ENCODE peak calls at places on chromosome 14, in eight cellular contexts. One of them, this sample, is unnamed.
A peak's percentile ranks its signal among the peaks of the same experiment; 100 is the strongest.

GRCh38 chr14:92451755-92452154 is 61.8 kb upstream of the RIN3 start:
- DNase-seq in transverse colon: no peak
- DNase-seq in adrenal gland: no peak
- DNase-seq in GM12892: no peak
- DNase-seq in NB4: no peak
- DNase-seq in K562: no peak
- DNase-seq in HCT116: no peak
- DNase-seq in heart left ventricle: no peak
- DNase-seq in this sample: no peak

GRCh38 chr14:76810953-76811400 is 1.7 kb downstream of the ANGEL1 start:
- DNase-seq in GM12892: no peak
- DNase-seq in transverse colon: peak; percentile 27
- DNase-seq in heart left ventricle: no peak
- DNase-seq in adrenal gland: no peak
- DNase-seq in K562: no peak
- DNase-seq in NB4: peak; percentile 66
- DNase-seq in HCT116: peak; percentile 13
- DNase-seq in this sample: no peak

GRCh38 chr14:44803239-44803905 is 158.4 kb downstream of the KLHL28 start:
- DNase-seq in transverse colon: no peak
- DNase-seq in heart left ventricle: no peak
- DNase-seq in NB4: peak; percentile 70
- DNase-seq in GM12892: no peak
- DNase-seq in HCT116: peak; percentile 45
- DNase-seq in adrenal gland: no peak
- DNase-seq in K562: peak; percentile 5
- DNase-seq in this sample: peak; percentile 10

GRCh38 chr14:37230551-37231194 is 32.9 kb downstream of the MIPOL1 start:
- DNase-seq in heart left ventricle: no peak
- DNase-seq in GM12892: no peak
- DNase-seq in adrenal gland: no peak
- DNase-seq in HCT116: peak; percentile 48
- DNase-seq in transverse colon: no peak
- DNase-seq in K562: peak; percentile 39
- DNase-seq in NB4: peak; percentile 66
- DNase-seq in this sample: no peak

GRCh38 chr14:97456958-97457357 is 659.8 kb downstream of the VRK1 start:
- DNase-seq in adrenal gland: no peak
- DNase-seq in transverse colon: no peak
- DNase-seq in HCT116: no peak
- DNase-seq in GM12892: no peak
- DNase-seq in K562: no peak
- DNase-seq in heart left ventricle: peak; percentile 33
- DNase-seq in NB4: no peak
- DNase-seq in this sample: no peak

GRCh38 chr14:49677643-49678042 is 10.4 kb downstream of the POLE2 start:
- DNase-seq in K562: peak; percentile 12
- DNase-seq in heart left ventricle: no peak
- DNase-seq in GM12892: no peak
- DNase-seq in NB4: no peak
- DNase-seq in adrenal gland: no peak
- DNase-seq in transverse colon: no peak
- DNase-seq in HCT116: no peak
- DNase-seq in this sample: no peak

GRCh38 chr14:72605096-72605920 is 288.6 kb downstream of the DPF3 start:
- DNase-seq in NB4: no peak
- DNase-seq in adrenal gland: no peak
- DNase-seq in HCT116: no peak
- DNase-seq in heart left ventricle: no peak
- DNase-seq in GM12892: no peak
- DNase-seq in K562: no peak
- DNase-seq in transverse colon: no peak
- DNase-seq in this sample: no peak

GRCh38 chr14:64114796-64115195 is 179.4 kb downstream of the ESR2 start:
- DNase-seq in K562: no peak
- DNase-seq in heart left ventricle: no peak
- DNase-seq in adrenal gland: no peak
- DNase-seq in HCT116: no peak
- DNase-seq in NB4: peak; percentile 13
- DNase-seq in transverse colon: no peak
- DNase-seq in GM12892: no peak
- DNase-seq in this sample: no peak

GRCh38 chr14:101442451-101442850 is 118.8 kb upstream of the DIO3 start:
- DNase-seq in GM12892: no peak
- DNase-seq in transverse colon: no peak
- DNase-seq in K562: no peak
- DNase-seq in adrenal gland: no peak
- DNase-seq in HCT116: no peak
- DNase-seq in heart left ventricle: no peak
- DNase-seq in NB4: peak; percentile 7
- DNase-seq in this sample: no peak

GRCh38 chr14:35458442-35458841 is 53.9 kb upstream of the NFKBIA start:
- DNase-seq in adrenal gland: no peak
- DNase-seq in HCT116: no peak
- DNase-seq in transverse colon: no peak
- DNase-seq in heart left ventricle: no peak
- DNase-seq in NB4: no peak
- DNase-seq in GM12892: no peak
- DNase-seq in K562: no peak
- DNase-seq in this sample: no peak

GRCh38 chr14:37232907-37233481 is 35.3 kb downstream of the MIPOL1 start:
- DNase-seq in heart left ventricle: no peak
- DNase-seq in transverse colon: no peak
- DNase-seq in GM12892: no peak
- DNase-seq in HCT116: peak; percentile 41
- DNase-seq in adrenal gland: no peak
- DNase-seq in NB4: peak; percentile 40
- DNase-seq in K562: peak; percentile 36
- DNase-seq in this sample: no peak

GRCh38 chr14:91232631-91233030 is 11.9 kb downstream of the GPR68 start:
- DNase-seq in heart left ventricle: no peak
- DNase-seq in transverse colon: no peak
- DNase-seq in adrenal gland: no peak
- DNase-seq in GM12892: no peak
- DNase-seq in HCT116: no peak
- DNase-seq in K562: no peak
- DNase-seq in NB4: peak; percentile 52
- DNase-seq in this sample: no peak

GRCh38 chr14:94560782-94561655 is at the start of gene SERPINA4:
- DNase-seq in NB4: no peak
- DNase-seq in HCT116: no peak
- DNase-seq in K562: no peak
- DNase-seq in GM12892: no peak
- DNase-seq in adrenal gland: no peak
- DNase-seq in heart left ventricle: no peak
- DNase-seq in transverse colon: no peak
- DNase-seq in this sample: no peak

GRCh38 chr14:89507926-89508460 is 91.0 kb upstream of the FOXN3 start:
- DNase-seq in HCT116: peak; percentile 38
- DNase-seq in adrenal gland: no peak
- DNase-seq in transverse colon: no peak
- DNase-seq in heart left ventricle: no peak
- DNase-seq in GM12892: no peak
- DNase-seq in NB4: no peak
- DNase-seq in K562: no peak
- DNase-seq in this sample: peak; percentile 15

GRCh38 chr14:97266653-97267052 is 469.5 kb downstream of the VRK1 start:
- DNase-seq in NB4: no peak
- DNase-seq in heart left ventricle: no peak
- DNase-seq in GM12892: no peak
- DNase-seq in transverse colon: no peak
- DNase-seq in HCT116: peak; percentile 89
- DNase-seq in adrenal gland: peak; percentile 44
- DNase-seq in K562: no peak
- DNase-seq in this sample: no peak

GRCh38 chr14:89427426-89428162 is 10.6 kb upstream of the FOXN3 start:
- DNase-seq in adrenal gland: no peak
- DNase-seq in transverse colon: no peak
- DNase-seq in heart left ventricle: no peak
- DNase-seq in GM12892: no peak
- DNase-seq in K562: no peak
- DNase-seq in HCT116: no peak
- DNase-seq in NB4: no peak
- DNase-seq in this sample: no peak

GRCh38 chr14:81087230-81087629 is 131.8 kb downstream of the TSHR start:
- DNase-seq in transverse colon: no peak
- DNase-seq in HCT116: no peak
- DNase-seq in adrenal gland: no peak
- DNase-seq in K562: no peak
- DNase-seq in NB4: no peak
- DNase-seq in heart left ventricle: no peak
- DNase-seq in GM12892: no peak
- DNase-seq in this sample: no peak

GRCh38 chr14:104078031-104078455 is 7.5 kb upstream of the ASPG start:
- DNase-seq in K562: peak; percentile 81
- DNase-seq in GM12892: peak; percentile 88
- DNase-seq in heart left ventricle: peak; percentile 87
- DNase-seq in transverse colon: peak; percentile 92
- DNase-seq in NB4: peak; percentile 86
- DNase-seq in HCT116: peak; percentile 88
- DNase-seq in adrenal gland: peak; percentile 85
- DNase-seq in this sample: peak; percentile 99
- TF ChIP-seq POLR2A in K562: no peak
- TF ChIP-seq POLR2A in GM12892: no peak
- TF ChIP-seq POLR2A in heart left ventricle: no peak
- TF ChIP-seq POLR2A in transverse colon: no peak
- TF ChIP-seq POLR2A in NB4: no peak
- TF ChIP-seq POLR2A in HCT116: no peak
- TF ChIP-seq POLR2A in adrenal gland: no peak
- TF ChIP-seq POLR2A in this sample: no peak

GRCh38 chr14:100281286-100282082 is 24.8 kb downstream of the SLC25A29 start:
- DNase-seq in K562: no peak
- DNase-seq in adrenal gland: no peak
- DNase-seq in GM12892: no peak
- DNase-seq in heart left ventricle: no peak
- DNase-seq in HCT116: no peak
- DNase-seq in transverse colon: no peak
- DNase-seq in NB4: no peak
- DNase-seq in this sample: no peak
- TF ChIP-seq POLR2A in K562: no peak
- TF ChIP-seq POLR2A in adrenal gland: no peak
- TF ChIP-seq POLR2A in GM12892: no peak
- TF ChIP-seq POLR2A in heart left ventricle: no peak
- TF ChIP-seq POLR2A in HCT116: no peak
- TF ChIP-seq POLR2A in transverse colon: no peak
- TF ChIP-seq POLR2A in NB4: no peak
- TF ChIP-seq POLR2A in this sample: no peak

GRCh38 chr14:68937790-68938514 is 41.1 kb downstream of the ACTN1 start:
- DNase-seq in GM12892: no peak
- DNase-seq in K562: no peak
- DNase-seq in NB4: no peak
- DNase-seq in HCT116: no peak
- DNase-seq in transverse colon: peak; percentile 80
- DNase-seq in heart left ventricle: peak; percentile 77
- DNase-seq in adrenal gland: peak; percentile 40
- DNase-seq in this sample: no peak

GRCh38 chr14:68936476-68936875 is 42.6 kb downstream of the ACTN1 start:
- DNase-seq in HCT116: no peak
- DNase-seq in NB4: no peak
- DNase-seq in transverse colon: no peak
- DNase-seq in GM12892: no peak
- DNase-seq in adrenal gland: no peak
- DNase-seq in K562: no peak
- DNase-seq in heart left ventricle: no peak
- DNase-seq in this sample: no peak

GRCh38 chr14:68934034-68934433 is 45.1 kb downstream of the ACTN1 start:
- DNase-seq in K562: no peak
- DNase-seq in heart left ventricle: no peak
- DNase-seq in adrenal gland: no peak
- DNase-seq in NB4: no peak
- DNase-seq in HCT116: no peak
- DNase-seq in transverse colon: no peak
- DNase-seq in GM12892: no peak
- DNase-seq in this sample: no peak

GRCh38 chr14:68936980-68937379 is 42.1 kb downstream of the ACTN1 start:
- DNase-seq in adrenal gland: no peak
- DNase-seq in NB4: no peak
- DNase-seq in K562: no peak
- DNase-seq in transverse colon: no peak
- DNase-seq in heart left ventricle: no peak
- DNase-seq in HCT116: no peak
- DNase-seq in GM12892: no peak
- DNase-seq in this sample: no peak

DNA sequence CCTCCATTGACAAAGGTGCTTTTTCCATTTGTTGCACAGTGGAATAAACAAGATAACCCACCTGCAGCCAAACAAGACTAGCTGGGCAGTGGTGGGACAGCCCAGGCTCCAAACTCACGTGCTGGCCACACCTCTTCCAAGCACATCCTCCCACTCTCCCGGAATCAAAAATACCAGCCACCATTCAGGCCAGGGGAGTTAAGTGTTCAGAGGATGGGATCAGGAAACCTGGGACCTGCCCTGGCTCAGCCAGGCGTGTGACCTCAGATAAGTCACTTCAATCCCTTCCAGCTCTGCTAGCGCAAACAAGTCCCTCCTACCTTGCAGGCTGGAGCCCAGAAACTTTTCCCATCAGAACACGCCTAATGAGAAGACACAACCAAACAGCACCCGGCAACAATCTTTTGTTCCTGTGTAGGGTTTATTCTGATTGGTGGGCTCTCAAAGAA is 43.3 kb downstream of the ACTN1 start:
- DNase-seq in GM12892: no peak
- DNase-seq in HCT116: no peak
- DNase-seq in NB4: no peak
- DNase-seq in adrenal gland: no peak
- DNase-seq in transverse colon: no peak
- DNase-seq in heart left ventricle: no peak
- DNase-seq in K562: peak; percentile 17
- DNase-seq in this sample: no peak
- TF ChIP-seq POLR2A in GM12892: no peak
- TF ChIP-seq POLR2A in HCT116: no peak
- TF ChIP-seq POLR2A in NB4: no peak
- TF ChIP-seq POLR2A in adrenal gland: no peak
- TF ChIP-seq POLR2A in transverse colon: no peak
- TF ChIP-seq POLR2A in heart left ventricle: no peak
- TF ChIP-seq POLR2A in K562: no peak
- TF ChIP-seq POLR2A in this sample: no peak

DNA sequence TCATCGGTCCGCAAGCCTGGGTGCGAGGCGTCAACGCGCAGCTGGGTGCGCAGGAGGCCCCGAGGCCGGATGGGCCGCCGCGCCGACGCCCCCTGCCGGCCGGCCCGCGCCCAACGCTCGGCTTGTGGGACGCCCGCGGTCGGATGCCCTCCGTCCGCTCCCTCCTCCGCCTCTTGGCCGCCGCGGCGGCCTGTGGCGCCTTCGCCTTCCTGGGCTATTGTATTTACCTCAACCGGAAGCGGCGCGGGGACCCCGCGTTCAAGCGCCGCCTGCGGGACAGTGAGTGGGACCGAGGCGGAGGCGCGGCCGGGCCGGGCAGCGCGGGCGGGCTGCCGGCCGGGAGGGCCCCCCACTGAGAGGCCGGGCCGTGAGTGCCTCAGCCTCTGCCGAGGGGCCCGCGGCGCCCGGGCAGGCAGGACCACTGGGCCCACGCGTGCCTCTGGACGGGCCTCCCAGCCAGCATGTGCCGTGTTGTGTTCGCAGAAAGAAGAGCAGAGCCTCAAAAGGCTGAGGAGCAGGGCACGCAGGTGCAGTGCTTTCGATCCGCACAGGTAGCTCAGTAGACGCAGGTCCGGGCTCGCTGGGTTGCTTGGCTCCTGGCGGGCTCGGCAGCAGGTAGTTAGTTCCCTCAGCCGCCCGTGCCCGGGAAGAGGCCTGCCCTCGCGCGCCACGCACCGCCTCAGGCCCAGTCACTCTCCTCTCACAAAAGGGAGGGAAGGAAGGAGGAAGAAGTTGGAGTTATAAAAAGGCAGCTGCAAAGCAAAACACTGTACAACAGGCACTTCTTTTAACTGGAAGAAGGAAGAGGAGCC is at the start of gene TOMM20L:
- DNase-seq in heart left ventricle: peak; percentile 89
- DNase-seq in HCT116: peak; percentile 15
- DNase-seq in GM12892: peak; percentile 86
- DNase-seq in NB4: peak; percentile 87
- DNase-seq in adrenal gland: peak; percentile 72
- DNase-seq in K562: peak; percentile 60
- DNase-seq in transverse colon: peak; percentile 80
- DNase-seq in this sample: peak; percentile 28
- TF ChIP-seq POLR2A in heart left ventricle: no peak
- TF ChIP-seq POLR2A in HCT116: no peak
- TF ChIP-seq POLR2A in GM12892: peak; percentile 50
- TF ChIP-seq POLR2A in NB4: peak; percentile 42
- TF ChIP-seq POLR2A in adrenal gland: peak; percentile 45
- TF ChIP-seq POLR2A in K562: no peak
- TF ChIP-seq POLR2A in transverse colon: peak; percentile 47
- TF ChIP-seq POLR2A in this sample: no peak